ENCODE peak calls at places on chromosomes 7 and 10, in seven cellular contexts. N, W, Z, S, M, L and K are unnamed samples.
A peak's percentile ranks its signal among the peaks of the same experiment; 100 is the strongest.

GRCh38 chr10:129627442-129627841 is 160.4 kb downstream of the MGMT start:
- DNase-seq in N (no peak), W (no peak), Z (no peak), S (no peak), M (no peak), L (no peak), K (no peak)

GRCh38 chr7:19404912-19405329 is 259.7 kb upstream of the FERD3L start:
- DNase-seq in N (peak; percentile 99), W (peak; percentile 2), Z (no peak), S (no peak), M (peak; percentile 87), L (no peak), K (peak; percentile 81)

GRCh38 chr7:30175171-30175570 is 40.4 kb downstream of the MTURN start:
- DNase-seq in N (no peak), W (no peak), Z (no peak), S (no peak), M (no peak), L (no peak), K (no peak)

GRCh38 chr10:106338486-106338885 is 826.0 kb downstream of the SORCS1 start:
- DNase-seq in N (no peak), W (peak; percentile 12), Z (no peak), S (no peak), M (no peak), L (no peak), K (no peak)

GRCh38 chr7:141354251-141354650 is 197.0 kb upstream of the AGK start:
- DNase-seq in N (peak; percentile 76), W (no peak), Z (no peak), S (no peak), M (peak; percentile 57), L (no peak), K (peak; percentile 66)

GRCh38 chr7:96097802-96098201 is 224.1 kb downstream of the SLC25A13 start:
- DNase-seq in N (no peak), W (no peak), Z (no peak), S (no peak), M (no peak), L (no peak), K (no peak)

GRCh38 chr7:99614495-99614894 is 2.3 kb upstream of the ZSCAN25 start:
- DNase-seq in N (no peak), W (no peak), Z (no peak), S (no peak), M (no peak), L (no peak), K (no peak)

GRCh38 chr10:86139066-86139657 is 227.4 kb downstream of the GRID1 start:
- DNase-seq in N (no peak), W (peak; percentile 52), Z (no peak), S (no peak), M (peak; percentile 53), L (no peak), K (no peak)

GRCh38 chr7:100393233-100393905 is 20.1 kb downstream of the PILRA start:
- DNase-seq in N (no peak), W (no peak), Z (no peak), S (no peak), M (no peak), L (no peak), K (no peak)

GRCh38 chr7:36387437-36388345 is 2.0 kb upstream of the ANLN start:
- DNase-seq in N (peak; percentile 79), W (no peak), Z (no peak), S (no peak), M (peak; percentile 54), L (no peak), K (peak; percentile 71)

GRCh38 chr7:151378496-151379192 is 31.2 kb downstream of the WDR86 start:
- DNase-seq in N (no peak), W (no peak), Z (no peak), S (no peak), M (no peak), L (no peak), K (no peak)

GRCh38 chr10:73577788-73578187 is 13.4 kb downstream of the USP54 start:
- DNase-seq in N (peak; percentile 81), W (peak; percentile 5), Z (peak; percentile 83), S (no peak), M (peak; percentile 37), L (no peak), K (peak; percentile 68)

GRCh38 chr7:557556-557877 is 37.9 kb upstream of the PDGFA start:
- DNase-seq in N (no peak), W (no peak), Z (no peak), S (no peak), M (no peak), L (no peak), K (no peak)

GRCh38 chr10:125792342-125793063 is 16.9 kb upstream of the MMP21 start:
- DNase-seq in N (no peak), W (no peak), Z (no peak), S (no peak), M (no peak), L (no peak), K (no peak)

GRCh38 chr7:35754741-35755140 is 46.1 kb upstream of the SEPTIN7 start:
- DNase-seq in N (no peak), W (no peak), Z (no peak), S (no peak), M (no peak), L (no peak), K (no peak)

GRCh38 chr7:151157645-151158329 is 9.7 kb downstream of the GBX1 start:
- DNase-seq in N (peak; percentile 38), W (no peak), Z (no peak), S (no peak), M (no peak), L (no peak), K (peak; percentile 53)

GRCh38 chr7:75756340-75757297 is 15.4 kb downstream of the CCL26 start:
- DNase-seq in N (peak; percentile 25), W (peak; percentile 31), Z (no peak), S (no peak), M (peak; percentile 28), L (peak; percentile 18), K (peak; percentile 32)

GRCh38 chr10:8463853-8464252 is 409.4 kb downstream of the GATA3 start:
- DNase-seq in N (no peak), W (no peak), Z (no peak), S (no peak), M (no peak), L (no peak), K (no peak)

GRCh38 chr7:6589829-6590644 is at the start of gene INTS15:
- DNase-seq in N (peak; percentile 36), W (peak; percentile 94), Z (peak; percentile 89), S (peak; percentile 79), M (peak; percentile 90), L (peak; percentile 11), K (peak; percentile 87)

GRCh38 chr7:77426052-77426404 is 9.9 kb upstream of the GSAP start:
- DNase-seq in N (no peak), W (no peak), Z (no peak), S (no peak), M (no peak), L (no peak), K (no peak)

GRCh38 chr10:97319671-97320479 is 804 bp downstream of the FRAT1 start:
- DNase-seq in N (no peak), W (peak; percentile 85), Z (peak; percentile 82), S (peak; percentile 49), M (no peak), L (no peak), K (peak; percentile 51)

GRCh38 chr10:5565671-5566581 is 41.2 kb downstream of the CALML3 start:
- DNase-seq in N (no peak), W (no peak), Z (peak; percentile 41), S (no peak), M (no peak), L (no peak), K (peak; percentile 55)

GRCh38 chr10:28058746-28059145 is 59.9 kb upstream of the ODAD2 start:
- DNase-seq in N (no peak), W (no peak), Z (no peak), S (no peak), M (no peak), L (no peak), K (no peak)

GRCh38 chr10:110387983-110388681 is 83.4 kb upstream of the SMNDC1 start:
- DNase-seq in N (no peak), W (no peak), Z (no peak), S (peak; percentile 36), M (no peak), L (no peak), K (no peak)

GRCh38 chr7:35647171-35647574 is 47.8 kb downstream of the HERPUD2 start:
- DNase-seq in N (peak; percentile 41), W (peak; percentile 74), Z (no peak), S (no peak), M (no peak), L (no peak), K (peak; percentile 8)

GRCh38 chr10:7819126-7819470 is 793 bp downstream of the TAF3 start:
- DNase-seq in N (peak; percentile 45), W (peak; percentile 82), Z (peak; percentile 62), S (no peak), M (peak; percentile 47), L (peak; percentile 0), K (peak; percentile 53)

GRCh38 chr7:47508389-47509380 is 73.2 kb downstream of the TNS3 start:
- DNase-seq in N (no peak), W (no peak), Z (peak; percentile 26), S (no peak), M (no peak), L (no peak), K (peak; percentile 45)

GRCh38 chr7:37947138-37947839 is 26.8 kb downstream of the EPDR1 start:
- DNase-seq in N (no peak), W (no peak), Z (no peak), S (no peak), M (no peak), L (no peak), K (no peak)

GRCh38 chr10:95225136-95225535 is 31.1 kb downstream of the ACSM6 start:
- DNase-seq in N (no peak), W (no peak), Z (no peak), S (no peak), M (no peak), L (no peak), K (no peak)

GRCh38 chr7:39360038-39360437 is 206.2 kb upstream of the YAE1 start:
- DNase-seq in N (no peak), W (no peak), Z (no peak), S (no peak), M (no peak), L (no peak), K (no peak)

GRCh38 chr7:142554555-142555532 is 194.4 kb upstream of the PRSS1 start:
- DNase-seq in N (no peak), W (no peak), Z (no peak), S (no peak), M (no peak), L (no peak), K (peak; percentile 33)